ENCODE peak calls at places on chromosomes 5 and 9, in four cellular contexts. T is effector memory CD4-positive, alpha-beta T cell; I is MM.1S; L is Peyer's patch. J is an unnamed sample. For H3K4me1, the result is how much of the 10 kb centered on the place peaks cover.

GRCh38 chr5:177468329-177469058 is 4.9 kb downstream of the DBN1 start:
- DNase-seq in L (no peak), T (no peak), I (no peak), J (no peak)

GRCh38 chr5:137487600-137487999 is 11.5 kb downstream of the SPOCK1 start:
- DNase-seq in I (no peak), T (no peak), L (no peak), J (no peak)

GRCh38 chr9:130003943-130004552 is 38.9 kb downstream of the FNBP1 start:
- DNase-seq in L (no peak), T (no peak), I (no peak), J (no peak)

GRCh38 chr5:14628346-14628745 is 36.2 kb upstream of the OTULIN start:
- DNase-seq in T (no peak), L (no peak), I (peak), J (no peak)

GRCh38 chr5:102933300-102933699 is 178.2 kb downstream of the PAM start:
- DNase-seq in T (no peak), L (no peak), I (no peak), J (no peak)

GRCh38 chr9:111992523-111992922 is 95.9 kb downstream of the UGCG start:
- DNase-seq in L (no peak), T (no peak), I (peak), J (no peak)

GRCh38 chr5:36950586-36951457 is 74.3 kb downstream of the NIPBL start:
- DNase-seq in I (no peak), L (no peak), T (no peak), J (no peak)

GRCh38 chr5:159915913-159916840 is at the start of gene ADRA1B:
- DNase-seq in T (peak), I (peak), L (peak), J (no peak)

GRCh38 chr5:73856972-73857371 is 231.0 kb downstream of the ARHGEF28 start:
- DNase-seq in T (no peak), L (no peak), I (peak), J (no peak)

GRCh38 chr9:90854637-90855036 is 53.0 kb downstream of the SYK start:
- DNase-seq in L (no peak), I (no peak), T (no peak), J (no peak)

DNA sequence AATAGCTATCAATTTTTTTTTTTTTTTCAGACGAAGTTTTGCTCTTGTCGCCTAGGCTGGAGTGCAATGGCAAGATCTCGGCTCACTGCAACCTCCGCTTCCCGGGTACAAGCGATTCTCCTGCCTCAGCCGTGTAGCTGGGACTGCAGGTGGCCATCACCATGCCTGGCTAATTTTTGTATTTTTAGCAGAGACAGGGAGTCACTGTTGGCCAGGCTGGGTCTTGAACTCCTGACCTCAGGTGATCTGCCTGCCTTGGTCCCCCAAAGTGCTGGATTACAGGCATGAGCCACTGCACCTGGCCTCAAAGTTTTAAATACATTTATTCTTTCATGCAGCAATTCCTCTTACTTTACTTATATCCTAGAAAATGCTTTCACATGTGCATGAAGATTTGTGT is 17.6 kb downstream of the TRIM14 start:
- DNase-seq in T (no peak), L (peak), I (no peak), J (no peak)
- H3K4me1 ChIP-seq in T (half or more), L (under half), I (under half), J (under half)

GRCh38 chr5:98170994-98171393 is 602.5 kb upstream of the RGMB start:
- DNase-seq in L (no peak), T (no peak), I (no peak), J (no peak)
- H3K4me1 ChIP-seq in L (under half), T (under half), I (under half), J (under half)

DNA sequence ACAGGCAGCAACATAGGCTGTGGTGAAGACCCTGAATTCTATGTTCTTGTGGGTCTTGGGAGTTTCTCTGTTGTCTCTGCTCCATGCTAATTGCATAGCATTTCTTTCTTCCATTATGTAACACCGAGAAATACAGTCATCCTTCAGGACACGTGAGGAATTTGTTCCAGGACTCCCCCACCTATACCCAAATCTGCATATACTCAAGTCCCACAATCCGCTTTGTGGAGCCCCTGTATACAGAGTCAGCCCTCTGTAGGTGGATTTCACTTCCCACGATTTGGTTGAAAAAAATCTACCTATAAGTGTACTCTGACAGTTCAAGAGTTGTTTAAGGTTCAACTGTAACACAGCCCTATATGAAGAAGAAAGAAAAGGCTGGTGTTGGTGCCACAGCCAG is 22.1 kb downstream of the ANKRD33B start:
- DNase-seq in I (no peak), L (no peak), T (no peak), J (no peak)
- H3K4me1 ChIP-seq in I (under half), L (under half), T (under half), J (under half)

GRCh38 chr9:97993000-97993399 is 9.9 kb downstream of the ANP32B start:
- DNase-seq in L (no peak), I (no peak), T (no peak), J (no peak)
- H3K4me1 ChIP-seq in L (under half), I (under half), T (under half), J (under half)

GRCh38 chr5:172107606-172108005 is 80.4 kb downstream of the STK10 start:
- DNase-seq in L (no peak), T (no peak), I (no peak), J (no peak)
- H3K4me1 ChIP-seq in L (under half), T (under half), I (under half), J (under half)